ENCODE peak calls at places on chromosomes 11 and 22, in six cellular contexts. One of them, this sample, is unnamed.

GRCh38 chr22:48415535-48415934 is 1412.1 kb downstream of the BRD1 start:
- DNase-seq in AG04450: no peak
- DNase-seq in endothelial cell: no peak
- DNase-seq in breast epithelium: no peak
- DNase-seq in PC-3: no peak
- DNase-seq in gastrocnemius medialis: no peak
- DNase-seq in this sample: peak

GRCh38 chr22:41449321-41449720 is 2.7 kb upstream of the TOB2 start:
- DNase-seq in endothelial cell: no peak
- DNase-seq in breast epithelium: no peak
- DNase-seq in PC-3: no peak
- DNase-seq in AG04450: no peak
- DNase-seq in gastrocnemius medialis: no peak
- DNase-seq in this sample: no peak

GRCh38 chr11:40130427-40130826 is 1329.0 kb downstream of the LRRC4C start:
- DNase-seq in breast epithelium: no peak
- DNase-seq in PC-3: peak
- DNase-seq in endothelial cell: peak
- DNase-seq in gastrocnemius medialis: no peak
- DNase-seq in AG04450: no peak
- DNase-seq in this sample: no peak

GRCh38 chr11:126764221-126764620 is 236.3 kb downstream of the KIRREL3 start:
- DNase-seq in PC-3: no peak
- DNase-seq in breast epithelium: no peak
- DNase-seq in AG04450: no peak
- DNase-seq in gastrocnemius medialis: no peak
- DNase-seq in endothelial cell: no peak
- DNase-seq in this sample: no peak

GRCh38 chr11:16404781-16405180 is 48.4 kb upstream of the SOX6 start:
- DNase-seq in endothelial cell: no peak
- DNase-seq in PC-3: no peak
- DNase-seq in AG04450: no peak
- DNase-seq in breast epithelium: no peak
- DNase-seq in gastrocnemius medialis: no peak
- DNase-seq in this sample: no peak

GRCh38 chr11:2214527-2215229 is 43.1 kb upstream of the TH start:
- DNase-seq in PC-3: no peak
- DNase-seq in AG04450: no peak
- DNase-seq in endothelial cell: no peak
- DNase-seq in gastrocnemius medialis: no peak
- DNase-seq in breast epithelium: peak
- DNase-seq in this sample: peak

GRCh38 chr11:93715797-93716396 is 25.4 kb downstream of the TAF1D start:
- DNase-seq in breast epithelium: no peak
- DNase-seq in gastrocnemius medialis: no peak
- DNase-seq in PC-3: no peak
- DNase-seq in endothelial cell: no peak
- DNase-seq in AG04450: no peak
- DNase-seq in this sample: no peak

GRCh38 chr11:134277176-134278001 is 1.2 kb downstream of the GLB1L3 start:
- DNase-seq in gastrocnemius medialis: no peak
- DNase-seq in AG04450: no peak
- DNase-seq in breast epithelium: peak
- DNase-seq in endothelial cell: peak
- DNase-seq in PC-3: no peak
- DNase-seq in this sample: no peak

GRCh38 chr11:76337469-76337868 is 43.5 kb downstream of the THAP12 start:
- DNase-seq in AG04450: no peak
- DNase-seq in endothelial cell: no peak
- DNase-seq in breast epithelium: no peak
- DNase-seq in gastrocnemius medialis: no peak
- DNase-seq in PC-3: no peak
- DNase-seq in this sample: no peak

GRCh38 chr11:111960916-111961315 is 23.8 kb downstream of the DIXDC1 start:
- DNase-seq in endothelial cell: no peak
- DNase-seq in breast epithelium: no peak
- DNase-seq in PC-3: peak
- DNase-seq in AG04450: no peak
- DNase-seq in gastrocnemius medialis: peak
- DNase-seq in this sample: no peak

GRCh38 chr11:297666-298405 is 1.5 kb downstream of the IFITM5 start:
- DNase-seq in PC-3: no peak
- DNase-seq in AG04450: no peak
- DNase-seq in breast epithelium: no peak
- DNase-seq in endothelial cell: no peak
- DNase-seq in gastrocnemius medialis: no peak
- DNase-seq in this sample: peak

GRCh38 chr11:72703281-72704008 is 29.2 kb upstream of the PDE2A start:
- DNase-seq in breast epithelium: no peak
- DNase-seq in gastrocnemius medialis: no peak
- DNase-seq in AG04450: no peak
- DNase-seq in PC-3: no peak
- DNase-seq in endothelial cell: no peak
- DNase-seq in this sample: peak

GRCh38 chr11:84720706-84721402 is 906.3 kb downstream of the DLG2 start:
- DNase-seq in breast epithelium: no peak
- DNase-seq in gastrocnemius medialis: peak
- DNase-seq in AG04450: no peak
- DNase-seq in PC-3: no peak
- DNase-seq in endothelial cell: peak
- DNase-seq in this sample: peak

GRCh38 chr11:67617243-67617953 is 10.7 kb downstream of the NDUFV1 start:
- DNase-seq in breast epithelium: no peak
- DNase-seq in PC-3: no peak
- DNase-seq in AG04450: no peak
- DNase-seq in gastrocnemius medialis: no peak
- DNase-seq in endothelial cell: no peak
- DNase-seq in this sample: no peak

GRCh38 chr11:18419040-18419439 is 6.9 kb downstream of the LDHC start:
- DNase-seq in AG04450: no peak
- DNase-seq in PC-3: no peak
- DNase-seq in gastrocnemius medialis: no peak
- DNase-seq in breast epithelium: no peak
- DNase-seq in endothelial cell: no peak
- DNase-seq in this sample: no peak

GRCh38 chr22:49048591-49048990 is 779.1 kb downstream of the BRD1 start:
- DNase-seq in endothelial cell: no peak
- DNase-seq in breast epithelium: no peak
- DNase-seq in AG04450: no peak
- DNase-seq in PC-3: no peak
- DNase-seq in gastrocnemius medialis: no peak
- DNase-seq in this sample: peak

GRCh38 chr11:110158317-110159200 is 65.4 kb downstream of the ZC3H12C start:
- DNase-seq in breast epithelium: no peak
- DNase-seq in endothelial cell: no peak
- DNase-seq in gastrocnemius medialis: no peak
- DNase-seq in PC-3: no peak
- DNase-seq in AG04450: no peak
- DNase-seq in this sample: no peak

GRCh38 chr11:63705526-63705925 is 24.2 kb downstream of the RTN3 start:
- DNase-seq in endothelial cell: no peak
- DNase-seq in gastrocnemius medialis: no peak
- DNase-seq in breast epithelium: no peak
- DNase-seq in PC-3: no peak
- DNase-seq in AG04450: no peak
- DNase-seq in this sample: no peak

GRCh38 chr11:64553554-64554201 is 37.3 kb upstream of the SLC22A12 start:
- DNase-seq in breast epithelium: no peak
- DNase-seq in AG04450: no peak
- DNase-seq in PC-3: peak
- DNase-seq in gastrocnemius medialis: no peak
- DNase-seq in endothelial cell: peak
- DNase-seq in this sample: no peak

GRCh38 chr22:45462034-45462655 is 40.5 kb upstream of the FBLN1 start:
- DNase-seq in gastrocnemius medialis: no peak
- DNase-seq in breast epithelium: no peak
- DNase-seq in PC-3: no peak
- DNase-seq in AG04450: no peak
- DNase-seq in endothelial cell: no peak
- DNase-seq in this sample: no peak
- TF ChIP-seq CTCF in gastrocnemius medialis: no peak
- TF ChIP-seq CTCF in breast epithelium: no peak
- TF ChIP-seq CTCF in PC-3: no peak
- TF ChIP-seq CTCF in AG04450: no peak
- TF ChIP-seq CTCF in endothelial cell: peak
- TF ChIP-seq CTCF in this sample: no peak

GRCh38 chr22:17829691-17830040 is 55.4 kb upstream of the BID start:
- DNase-seq in PC-3: no peak
- DNase-seq in AG04450: no peak
- DNase-seq in gastrocnemius medialis: no peak
- DNase-seq in breast epithelium: no peak
- DNase-seq in endothelial cell: no peak
- DNase-seq in this sample: no peak
- TF ChIP-seq CTCF in PC-3: no peak
- TF ChIP-seq CTCF in AG04450: no peak
- TF ChIP-seq CTCF in gastrocnemius medialis: no peak
- TF ChIP-seq CTCF in breast epithelium: no peak
- TF ChIP-seq CTCF in endothelial cell: no peak
- TF ChIP-seq CTCF in this sample: no peak

DNA sequence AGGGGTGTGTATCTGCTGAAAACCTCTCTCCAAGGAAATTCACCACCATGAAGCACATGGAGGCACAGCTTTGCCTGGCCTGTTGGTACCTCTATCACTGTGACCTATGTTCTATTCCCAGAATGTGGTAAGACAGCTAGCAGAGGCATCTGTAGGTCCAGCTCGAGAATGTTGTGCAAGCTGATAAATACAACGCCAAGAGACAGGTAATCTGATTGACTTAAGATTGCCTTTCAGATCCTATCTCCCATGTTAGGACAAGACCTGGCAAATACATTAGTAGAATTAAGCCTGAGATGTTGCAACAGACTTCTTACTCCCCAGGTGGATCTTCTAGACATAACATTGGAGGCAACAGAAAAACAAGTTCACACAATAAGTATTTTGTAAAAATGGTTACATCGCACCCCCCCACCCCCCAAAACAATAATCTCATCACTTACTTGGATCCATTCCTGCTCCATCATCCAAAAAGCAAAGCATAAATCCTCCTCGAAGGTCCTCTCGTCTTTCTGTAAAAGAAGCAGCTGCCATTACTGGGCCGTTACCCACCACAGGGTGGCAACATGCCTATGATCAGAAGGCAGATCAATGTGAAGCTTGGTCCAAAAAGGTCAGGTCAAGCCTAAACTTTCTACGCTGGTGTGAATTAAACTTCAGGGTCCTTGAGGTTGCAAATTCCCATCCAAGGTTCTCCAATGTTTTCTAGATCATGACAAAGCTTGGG is 18.5 kb downstream of the MORC2 start:
- DNase-seq in PC-3: no peak
- DNase-seq in gastrocnemius medialis: no peak
- DNase-seq in endothelial cell: no peak
- DNase-seq in AG04450: no peak
- DNase-seq in breast epithelium: no peak
- DNase-seq in this sample: no peak
- TF ChIP-seq CTCF in PC-3: no peak
- TF ChIP-seq CTCF in gastrocnemius medialis: no peak
- TF ChIP-seq CTCF in endothelial cell: no peak
- TF ChIP-seq CTCF in AG04450: peak
- TF ChIP-seq CTCF in breast epithelium: no peak
- TF ChIP-seq CTCF in this sample: no peak

GRCh38 chr22:22079404-22080148 is 97.0 kb upstream of the TOP3B start:
- DNase-seq in gastrocnemius medialis: no peak
- DNase-seq in endothelial cell: no peak
- DNase-seq in PC-3: no peak
- DNase-seq in breast epithelium: no peak
- DNase-seq in AG04450: no peak
- DNase-seq in this sample: no peak

GRCh38 chr22:22082229-22082835 is 99.7 kb upstream of the TOP3B start:
- DNase-seq in gastrocnemius medialis: no peak
- DNase-seq in endothelial cell: no peak
- DNase-seq in breast epithelium: no peak
- DNase-seq in AG04450: no peak
- DNase-seq in PC-3: no peak
- DNase-seq in this sample: no peak

GRCh38 chr22:22078329-22078728 is 95.7 kb upstream of the TOP3B start:
- DNase-seq in gastrocnemius medialis: no peak
- DNase-seq in AG04450: no peak
- DNase-seq in breast epithelium: no peak
- DNase-seq in endothelial cell: no peak
- DNase-seq in PC-3: no peak
- DNase-seq in this sample: no peak

GRCh38 chr22:22082960-22083359 is 100.4 kb upstream of the TOP3B start:
- DNase-seq in AG04450: no peak
- DNase-seq in gastrocnemius medialis: no peak
- DNase-seq in endothelial cell: no peak
- DNase-seq in breast epithelium: no peak
- DNase-seq in PC-3: no peak
- DNase-seq in this sample: no peak

DNA sequence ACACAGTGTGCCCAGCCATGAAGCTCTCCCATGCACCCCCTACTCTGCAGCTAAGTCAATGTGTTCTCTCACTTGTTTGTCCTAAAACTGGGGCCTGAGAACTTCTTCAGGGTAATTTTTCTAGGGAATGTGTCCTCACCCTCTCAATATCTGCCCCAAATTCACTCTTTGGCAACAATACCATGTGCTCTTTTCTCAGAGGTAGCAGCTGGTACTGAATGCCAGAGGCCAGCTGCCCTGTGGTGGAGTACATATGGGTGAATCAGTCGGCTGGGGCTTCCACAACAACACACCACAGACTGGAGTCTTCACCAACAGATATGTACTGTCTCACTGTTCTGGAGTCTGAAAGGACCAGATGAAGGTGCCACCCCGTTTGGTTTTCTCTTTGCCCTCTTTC is 97.7 kb upstream of the TOP3B start:
- DNase-seq in PC-3: no peak
- DNase-seq in endothelial cell: no peak
- DNase-seq in gastrocnemius medialis: no peak
- DNase-seq in breast epithelium: no peak
- DNase-seq in AG04450: no peak
- DNase-seq in this sample: no peak
- TF ChIP-seq CTCF in PC-3: no peak
- TF ChIP-seq CTCF in endothelial cell: no peak
- TF ChIP-seq CTCF in gastrocnemius medialis: no peak
- TF ChIP-seq CTCF in breast epithelium: no peak
- TF ChIP-seq CTCF in AG04450: no peak
- TF ChIP-seq CTCF in this sample: no peak

GRCh38 chr11:68962527-68963250 is 18.1 kb downstream of the MRGPRD start:
- DNase-seq in AG04450: no peak
- DNase-seq in PC-3: no peak
- DNase-seq in endothelial cell: no peak
- DNase-seq in breast epithelium: no peak
- DNase-seq in gastrocnemius medialis: no peak
- DNase-seq in this sample: no peak
- TF ChIP-seq CTCF in AG04450: no peak
- TF ChIP-seq CTCF in PC-3: peak
- TF ChIP-seq CTCF in endothelial cell: no peak
- TF ChIP-seq CTCF in breast epithelium: no peak
- TF ChIP-seq CTCF in gastrocnemius medialis: no peak
- TF ChIP-seq CTCF in this sample: no peak

This sample was measured in suprapubic skin.